ENCODE peak calls at places on chromosomes 4 and X, in four cellular contexts. O is progenitor cell of endocrine pancreas, L is AG04449, E is IMR-90. C is an unnamed sample.
A peak's percentile ranks its signal among the peaks of the same experiment; 100 is the strongest.

GRCh38 chrX:106783716-106784115 is 18.8 kb upstream of the TBC1D8B start:
- DNase-seq in L (no peak), E (no peak), O (no peak), C (no peak)

GRCh38 chrX:45806410-45807121 is 605.9 kb upstream of the DIPK2B start:
- DNase-seq in L (peak; percentile 71), O (no peak), E (peak; percentile 92), C (peak; percentile 23)

GRCh38 chr4:143406523-143406922 is 69.8 kb downstream of the GAB1 start:
- DNase-seq in O (no peak), E (no peak), L (no peak), C (no peak)

GRCh38 chr4:169723207-169723606 is 34.5 kb downstream of the HPF1 start:
- DNase-seq in E (no peak), L (no peak), O (no peak), C (no peak)

GRCh38 chr4:98094118-98094517 is 49.2 kb downstream of the STPG2 start:
- DNase-seq in O (no peak), L (no peak), E (no peak), C (no peak)

GRCh38 chr4:8850074-8850829 is 21.4 kb downstream of the HMX1 start:
- DNase-seq in E (no peak), O (no peak), L (no peak), C (no peak)

GRCh38 chr4:164571593-164572385 is 182.1 kb upstream of the SMIM31 start:
- DNase-seq in O (no peak), L (no peak), E (no peak), C (no peak)

GRCh38 chr4:18568600-18568999 is 547.0 kb upstream of the LCORL start:
- DNase-seq in L (no peak), O (no peak), E (no peak), C (no peak)

GRCh38 chrX:64975989-64976672 is at the start of gene ZC4H2:
- DNase-seq in L (peak; percentile 7), E (peak; percentile 76), O (peak; percentile 46), C (peak; percentile 59)

GRCh38 chrX:130874751-130875150 is 28.3 kb downstream of the ENOX2 start:
- DNase-seq in O (no peak), L (no peak), E (peak; percentile 52), C (no peak)

GRCh38 chr4:22969314-22969896 is 276.7 kb downstream of the GBA3 start:
- DNase-seq in O (no peak), L (peak; percentile 59), E (peak; percentile 4), C (no peak)

DNA sequence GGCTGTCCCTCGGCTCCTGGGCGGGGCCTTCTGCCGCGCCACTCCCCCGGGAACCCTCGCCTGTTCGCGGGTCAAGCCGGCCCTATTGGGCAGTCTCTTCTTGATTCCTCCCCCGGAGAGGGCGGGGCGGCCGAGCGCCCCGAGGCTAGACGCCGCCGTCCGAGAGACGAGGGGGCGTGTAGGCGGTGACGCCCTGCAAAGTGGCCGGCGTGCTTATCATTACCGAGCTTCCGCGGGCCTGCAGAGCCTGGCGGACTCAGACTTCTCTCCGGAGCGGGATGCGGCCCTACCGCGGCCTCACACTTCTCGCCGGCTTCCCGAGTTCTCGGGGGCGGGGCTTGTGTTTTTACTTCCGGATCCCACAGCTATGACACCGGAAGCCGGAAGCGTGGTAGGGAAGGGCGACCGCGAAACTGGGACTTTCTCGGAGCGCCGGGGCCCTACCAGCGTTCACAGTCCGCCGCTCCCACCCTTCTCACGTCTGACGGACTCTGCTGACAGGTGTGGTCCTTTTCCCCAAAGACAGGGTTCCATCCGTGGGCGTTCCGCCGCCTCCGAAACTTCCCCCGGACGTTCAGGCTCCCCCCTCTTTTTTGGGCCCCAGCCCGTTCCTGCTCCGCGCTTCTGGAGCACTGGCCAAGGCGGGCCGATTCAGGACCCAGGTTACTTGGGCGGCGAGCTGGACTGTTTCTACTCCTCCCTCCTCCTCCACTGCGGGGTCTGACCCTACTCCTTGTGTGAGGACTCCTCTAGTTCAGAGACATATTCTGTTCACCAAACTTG is at the start of gene IKBKG:
- DNase-seq in E (peak; percentile 86), O (peak; percentile 74), L (peak; percentile 36), C (peak; percentile 95)
- TF ChIP-seq CTCF in E (no peak), O (no peak), L (no peak), C (no peak)

GRCh38 chr4:11074581-11075241 is 354.0 kb downstream of the HS3ST1 start:
- DNase-seq in O (no peak), E (no peak), L (no peak), C (no peak)

GRCh38 chr4:11070813-11071212 is 357.9 kb downstream of the HS3ST1 start:
- DNase-seq in O (no peak), E (no peak), L (no peak), C (no peak)

GRCh38 chr4:11072426-11072825 is 356.3 kb downstream of the HS3ST1 start:
- DNase-seq in O (no peak), E (no peak), L (no peak), C (no peak)

GRCh38 chr4:11072999-11073398 is 355.7 kb downstream of the HS3ST1 start:
- DNase-seq in O (no peak), L (no peak), E (no peak), C (no peak)

DNA sequence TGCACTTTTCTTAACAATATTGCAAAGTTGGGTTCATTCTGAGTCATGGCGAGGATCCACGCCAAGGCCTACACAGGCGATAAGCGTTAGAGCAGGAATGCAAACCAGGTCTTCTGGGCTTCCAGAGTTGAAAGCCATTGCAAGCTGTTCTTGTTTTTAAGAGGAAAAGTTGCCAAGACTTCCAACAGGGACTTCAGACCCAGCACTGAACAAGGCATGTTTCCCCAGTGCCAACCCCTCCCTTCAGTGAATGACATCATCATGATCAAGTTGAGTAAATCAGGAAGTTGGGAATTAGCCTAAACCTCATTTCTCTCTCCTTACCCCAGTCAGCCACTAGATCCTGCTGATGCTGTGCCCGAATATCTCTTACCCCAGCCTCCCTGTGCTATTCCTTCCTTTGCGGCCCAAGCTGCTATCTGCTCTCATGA is 355.1 kb downstream of the HS3ST1 start:
- DNase-seq in O (no peak), L (no peak), E (no peak), C (no peak)
- TF ChIP-seq CTCF in O (no peak), L (no peak), E (no peak), C (no peak)

GRCh38 chr4:11497212-11497806 is 68.6 kb upstream of the HS3ST1 start:
- DNase-seq in E (no peak), O (no peak), L (no peak), C (no peak)
- TF ChIP-seq CTCF in E (no peak), O (no peak), L (no peak), C (peak; percentile 20)

GRCh38 chrX:39814391-39814790 is 283.4 kb downstream of the BCOR start:
- DNase-seq in E (peak; percentile 23), O (no peak), L (no peak), C (peak; percentile 48)
- TF ChIP-seq CTCF in E (peak; percentile 47), O (peak; percentile 42), L (peak; percentile 16), C (peak; percentile 59)

GRCh38 chr4:95835672-95836071 is 4.2 kb upstream of the PDHA2 start:
- DNase-seq in L (no peak), O (no peak), E (no peak), C (peak; percentile 14)
- TF ChIP-seq CTCF in L (no peak), O (peak; percentile 60), E (no peak), C (peak; percentile 26)